ENCODE peak calls at places on chromosome 5, in four cellular contexts. N is M059J, Y is vagina, D is left cardiac atrium. E is an unnamed sample.

GRCh38 chr5:144698454-144698853 is 527.8 kb downstream of the KCTD16 start:
- DNase-seq in N (peak), Y (no peak), D (no peak), E (no peak)

GRCh38 chr5:140398379-140398811 is 3.2 kb upstream of the ANKHD1 start:
- DNase-seq in N (no peak), Y (no peak), D (no peak), E (no peak)

GRCh38 chr5:146451411-146451810 is 4.3 kb downstream of the TCERG1 start:
- DNase-seq in N (no peak), Y (no peak), D (no peak), E (no peak)

GRCh38 chr5:74903165-74903787 is 37.1 kb upstream of the FAM169A start:
- DNase-seq in N (peak), Y (no peak), D (no peak), E (no peak)

GRCh38 chr5:91101777-91102379 is 281.2 kb downstream of the ARRDC3 start:
- DNase-seq in N (peak), Y (no peak), D (peak), E (peak)

GRCh38 chr5:34598177-34598794 is 57.8 kb upstream of the RAI14 start:
- DNase-seq in N (peak), Y (no peak), D (no peak), E (no peak)

GRCh38 chr5:94024101-94024500 is 282.7 kb upstream of the POU5F2 start:
- DNase-seq in N (peak), Y (no peak), D (no peak), E (no peak)

GRCh38 chr5:151531581-151531980 is 59.5 kb downstream of the FAT2 start:
- DNase-seq in N (no peak), Y (no peak), D (no peak), E (no peak)

GRCh38 chr5:20972419-20972925 is 984.5 kb upstream of the CDH18 start:
- DNase-seq in N (peak), Y (no peak), D (peak), E (peak)

GRCh38 chr5:166961028-166961427 is 1330.4 kb upstream of the WWC1 start:
- DNase-seq in N (no peak), Y (no peak), D (no peak), E (no peak)

GRCh38 chr5:69416180-69416579 is 1.3 kb downstream of the MARVELD2 start:
- DNase-seq in N (no peak), Y (no peak), D (no peak), E (no peak)

GRCh38 chr5:131973981-131974380 is 28.5 kb upstream of the MEIKIN start:
- DNase-seq in N (no peak), Y (no peak), D (no peak), E (no peak)

GRCh38 chr5:454936-455335 is 12.0 kb downstream of the EXOC3 start:
- DNase-seq in N (no peak), Y (no peak), D (peak), E (peak)

GRCh38 chr5:72555871-72556270 is 48.7 kb upstream of the ZNF366 start:
- DNase-seq in N (no peak), Y (no peak), D (no peak), E (no peak)